ENCODE peak calls at places on chromosome 11, in six cellular contexts. One of them, this sample, is unnamed.

GRCh38 chr11:72592698-72593097 is 81.5 kb downstream of the PDE2A start:
- DNase-seq in kidney: no peak
- DNase-seq in GM10248: no peak
- DNase-seq in fibroblast of pulmonary artery: no peak
- DNase-seq in left ventricle myocardium inferior: no peak
- DNase-seq in sigmoid colon: no peak
- DNase-seq in this sample: no peak

GRCh38 chr11:129323896-129324522 is 51.6 kb upstream of the BARX2 start:
- DNase-seq in kidney: no peak
- DNase-seq in GM10248: no peak
- DNase-seq in fibroblast of pulmonary artery: peak
- DNase-seq in left ventricle myocardium inferior: no peak
- DNase-seq in sigmoid colon: peak
- DNase-seq in this sample: no peak

GRCh38 chr11:60265373-60266214 is 14.9 kb upstream of the MS4A4A start:
- DNase-seq in kidney: no peak
- DNase-seq in GM10248: peak
- DNase-seq in fibroblast of pulmonary artery: peak
- DNase-seq in left ventricle myocardium inferior: no peak
- DNase-seq in sigmoid colon: no peak
- DNase-seq in this sample: no peak

GRCh38 chr11:77558380-77558779 is 31.4 kb upstream of the AQP11 start:
- DNase-seq in kidney: no peak
- DNase-seq in GM10248: no peak
- DNase-seq in fibroblast of pulmonary artery: no peak
- DNase-seq in left ventricle myocardium inferior: no peak
- DNase-seq in sigmoid colon: no peak
- DNase-seq in this sample: no peak

GRCh38 chr11:2446590-2447252 is 1.9 kb downstream of the KCNQ1 start:
- DNase-seq in kidney: peak
- DNase-seq in GM10248: no peak
- DNase-seq in fibroblast of pulmonary artery: no peak
- DNase-seq in left ventricle myocardium inferior: no peak
- DNase-seq in sigmoid colon: no peak
- DNase-seq in this sample: no peak

GRCh38 chr11:35163707-35164496 is 24.9 kb downstream of the CD44 start:
- DNase-seq in kidney: no peak
- DNase-seq in GM10248: no peak
- DNase-seq in fibroblast of pulmonary artery: no peak
- DNase-seq in left ventricle myocardium inferior: no peak
- DNase-seq in sigmoid colon: no peak
- DNase-seq in this sample: no peak

GRCh38 chr11:40841231-40841630 is 618.2 kb downstream of the LRRC4C start:
- DNase-seq in kidney: no peak
- DNase-seq in GM10248: no peak
- DNase-seq in fibroblast of pulmonary artery: no peak
- DNase-seq in left ventricle myocardium inferior: no peak
- DNase-seq in sigmoid colon: no peak
- DNase-seq in this sample: no peak

GRCh38 chr11:112806876-112807275 is 154.3 kb upstream of the NCAM1 start:
- DNase-seq in kidney: no peak
- DNase-seq in GM10248: no peak
- DNase-seq in fibroblast of pulmonary artery: no peak
- DNase-seq in left ventricle myocardium inferior: no peak
- DNase-seq in sigmoid colon: no peak
- DNase-seq in this sample: peak

GRCh38 chr11:67486481-67487195 is 3.8 kb downstream of the AIP start:
- DNase-seq in kidney: peak
- DNase-seq in GM10248: peak
- DNase-seq in fibroblast of pulmonary artery: no peak
- DNase-seq in left ventricle myocardium inferior: no peak
- DNase-seq in sigmoid colon: no peak
- DNase-seq in this sample: no peak

GRCh38 chr11:103673773-103674172 is 362.7 kb upstream of the DDI1 start:
- DNase-seq in kidney: no peak
- DNase-seq in GM10248: no peak
- DNase-seq in fibroblast of pulmonary artery: peak
- DNase-seq in left ventricle myocardium inferior: no peak
- DNase-seq in sigmoid colon: no peak
- DNase-seq in this sample: no peak

GRCh38 chr11:15920856-15921629 is 435.3 kb downstream of the SOX6 start:
- DNase-seq in kidney: no peak
- DNase-seq in GM10248: no peak
- DNase-seq in fibroblast of pulmonary artery: peak
- DNase-seq in left ventricle myocardium inferior: peak
- DNase-seq in sigmoid colon: no peak
- DNase-seq in this sample: no peak

GRCh38 chr11:61697093-61697492 is 16.9 kb downstream of the DAGLA start:
- DNase-seq in kidney: peak
- DNase-seq in GM10248: no peak
- DNase-seq in fibroblast of pulmonary artery: no peak
- DNase-seq in left ventricle myocardium inferior: no peak
- DNase-seq in sigmoid colon: no peak
- DNase-seq in this sample: no peak

GRCh38 chr11:106399075-106399500 is 321.6 kb downstream of the AASDHPPT start:
- DNase-seq in kidney: peak
- DNase-seq in GM10248: no peak
- DNase-seq in fibroblast of pulmonary artery: peak
- DNase-seq in left ventricle myocardium inferior: no peak
- DNase-seq in sigmoid colon: no peak
- DNase-seq in this sample: no peak

GRCh38 chr11:14202263-14203173 is 156.5 kb downstream of the RRAS2 start:
- DNase-seq in kidney: no peak
- DNase-seq in GM10248: peak
- DNase-seq in fibroblast of pulmonary artery: no peak
- DNase-seq in left ventricle myocardium inferior: no peak
- DNase-seq in sigmoid colon: no peak
- DNase-seq in this sample: no peak

GRCh38 chr11:8219257-8220021 is 44.2 kb downstream of the LMO1 start:
- DNase-seq in kidney: peak
- DNase-seq in GM10248: peak
- DNase-seq in fibroblast of pulmonary artery: peak
- DNase-seq in left ventricle myocardium inferior: no peak
- DNase-seq in sigmoid colon: no peak
- DNase-seq in this sample: no peak

GRCh38 chr11:46281374-46281831 is 3.9 kb downstream of the CREB3L1 start:
- DNase-seq in kidney: peak
- DNase-seq in GM10248: no peak
- DNase-seq in fibroblast of pulmonary artery: peak
- DNase-seq in left ventricle myocardium inferior: no peak
- DNase-seq in sigmoid colon: peak
- DNase-seq in this sample: no peak

GRCh38 chr11:36793542-36793926 is 195.5 kb upstream of the RAG2 start:
- DNase-seq in kidney: no peak
- DNase-seq in GM10248: no peak
- DNase-seq in fibroblast of pulmonary artery: no peak
- DNase-seq in left ventricle myocardium inferior: no peak
- DNase-seq in sigmoid colon: no peak
- DNase-seq in this sample: no peak
- TF ChIP-seq CTCF in kidney: no peak
- TF ChIP-seq CTCF in GM10248: no peak
- TF ChIP-seq CTCF in fibroblast of pulmonary artery: peak
- TF ChIP-seq CTCF in left ventricle myocardium inferior: no peak
- TF ChIP-seq CTCF in sigmoid colon: no peak
- TF ChIP-seq CTCF in this sample: no peak

DNA sequence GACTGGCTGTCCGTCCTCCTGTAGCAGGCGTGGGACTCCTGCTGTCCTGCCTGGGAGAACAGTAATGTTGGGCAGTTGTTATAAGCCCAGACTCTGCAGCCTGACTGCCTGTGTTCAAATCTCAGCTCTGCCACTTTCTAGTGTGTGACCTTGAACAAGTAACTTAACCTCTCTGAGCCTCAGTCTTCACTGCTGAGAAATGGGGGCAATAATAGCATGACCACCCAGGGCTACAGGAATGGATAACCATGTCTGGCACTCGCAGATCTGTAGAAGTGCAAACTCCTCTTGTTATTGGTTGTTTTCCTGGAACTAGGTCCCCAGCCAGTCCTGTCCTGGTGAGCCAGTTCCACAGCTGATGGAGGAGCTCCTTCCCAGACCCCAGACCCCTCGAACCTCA is 69.7 kb downstream of the TP53I11 start:
- DNase-seq in kidney: no peak
- DNase-seq in GM10248: no peak
- DNase-seq in fibroblast of pulmonary artery: no peak
- DNase-seq in left ventricle myocardium inferior: no peak
- DNase-seq in sigmoid colon: no peak
- DNase-seq in this sample: no peak
- TF ChIP-seq CTCF in kidney: no peak
- TF ChIP-seq CTCF in GM10248: no peak
- TF ChIP-seq CTCF in fibroblast of pulmonary artery: no peak
- TF ChIP-seq CTCF in left ventricle myocardium inferior: no peak
- TF ChIP-seq CTCF in sigmoid colon: no peak
- TF ChIP-seq CTCF in this sample: no peak

GRCh38 chr11:118401151-118401879 is at the start of gene ATP5MG:
- DNase-seq in kidney: peak
- DNase-seq in GM10248: peak
- DNase-seq in fibroblast of pulmonary artery: peak
- DNase-seq in left ventricle myocardium inferior: peak
- DNase-seq in sigmoid colon: peak
- DNase-seq in this sample: peak
- TF ChIP-seq CTCF in kidney: peak
- TF ChIP-seq CTCF in GM10248: no peak
- TF ChIP-seq CTCF in fibroblast of pulmonary artery: no peak
- TF ChIP-seq CTCF in left ventricle myocardium inferior: peak
- TF ChIP-seq CTCF in sigmoid colon: peak
- TF ChIP-seq CTCF in this sample: no peak

DNA sequence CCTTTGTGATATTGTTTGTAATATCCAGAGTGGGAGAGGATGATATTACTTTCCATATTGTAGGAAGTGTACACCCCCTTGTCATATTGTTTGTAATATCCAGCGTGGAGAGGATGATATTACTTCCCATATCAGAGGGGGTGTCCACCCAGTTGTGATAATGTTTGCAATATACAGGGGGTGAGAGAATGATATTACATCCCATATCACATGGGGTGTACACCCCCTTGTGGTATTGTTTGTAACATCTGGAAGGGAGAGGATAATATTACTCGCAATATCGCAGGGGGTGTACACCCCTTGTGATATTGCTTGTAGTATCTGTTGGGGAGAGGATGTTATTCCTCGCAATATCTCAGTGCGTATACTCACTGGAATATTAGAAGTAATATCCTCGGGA is 61.5 kb downstream of the PRSS23 start:
- DNase-seq in kidney: no peak
- DNase-seq in GM10248: no peak
- DNase-seq in fibroblast of pulmonary artery: no peak
- DNase-seq in left ventricle myocardium inferior: no peak
- DNase-seq in sigmoid colon: no peak
- DNase-seq in this sample: no peak
- TF ChIP-seq CTCF in kidney: no peak
- TF ChIP-seq CTCF in GM10248: no peak
- TF ChIP-seq CTCF in fibroblast of pulmonary artery: no peak
- TF ChIP-seq CTCF in left ventricle myocardium inferior: no peak
- TF ChIP-seq CTCF in sigmoid colon: no peak
- TF ChIP-seq CTCF in this sample: no peak

DNA sequence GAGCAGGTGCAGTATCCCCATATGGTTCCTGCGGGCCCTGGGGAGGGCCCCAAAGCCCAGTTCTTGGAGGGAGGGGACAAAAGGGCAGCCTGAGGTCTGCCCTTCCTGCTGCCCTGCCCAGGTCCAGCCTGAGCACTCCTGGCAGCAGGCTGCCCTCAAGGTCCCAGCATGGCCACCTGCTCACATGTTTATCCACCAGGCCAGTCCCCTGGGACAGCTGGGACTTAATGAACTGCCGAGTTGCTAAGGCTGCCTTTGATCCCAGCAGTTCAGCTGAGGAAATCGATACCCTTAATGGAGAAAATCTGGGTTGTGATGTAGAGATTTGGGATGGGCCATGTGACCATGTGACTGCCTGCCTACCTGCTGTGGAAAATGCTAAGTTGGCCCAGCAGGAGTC is 146.2 kb downstream of the TRIM29 start:
- DNase-seq in kidney: peak
- DNase-seq in GM10248: no peak
- DNase-seq in fibroblast of pulmonary artery: no peak
- DNase-seq in left ventricle myocardium inferior: no peak
- DNase-seq in sigmoid colon: no peak
- DNase-seq in this sample: no peak
- TF ChIP-seq CTCF in kidney: no peak
- TF ChIP-seq CTCF in GM10248: no peak
- TF ChIP-seq CTCF in fibroblast of pulmonary artery: no peak
- TF ChIP-seq CTCF in left ventricle myocardium inferior: no peak
- TF ChIP-seq CTCF in sigmoid colon: no peak
- TF ChIP-seq CTCF in this sample: no peak

DNA sequence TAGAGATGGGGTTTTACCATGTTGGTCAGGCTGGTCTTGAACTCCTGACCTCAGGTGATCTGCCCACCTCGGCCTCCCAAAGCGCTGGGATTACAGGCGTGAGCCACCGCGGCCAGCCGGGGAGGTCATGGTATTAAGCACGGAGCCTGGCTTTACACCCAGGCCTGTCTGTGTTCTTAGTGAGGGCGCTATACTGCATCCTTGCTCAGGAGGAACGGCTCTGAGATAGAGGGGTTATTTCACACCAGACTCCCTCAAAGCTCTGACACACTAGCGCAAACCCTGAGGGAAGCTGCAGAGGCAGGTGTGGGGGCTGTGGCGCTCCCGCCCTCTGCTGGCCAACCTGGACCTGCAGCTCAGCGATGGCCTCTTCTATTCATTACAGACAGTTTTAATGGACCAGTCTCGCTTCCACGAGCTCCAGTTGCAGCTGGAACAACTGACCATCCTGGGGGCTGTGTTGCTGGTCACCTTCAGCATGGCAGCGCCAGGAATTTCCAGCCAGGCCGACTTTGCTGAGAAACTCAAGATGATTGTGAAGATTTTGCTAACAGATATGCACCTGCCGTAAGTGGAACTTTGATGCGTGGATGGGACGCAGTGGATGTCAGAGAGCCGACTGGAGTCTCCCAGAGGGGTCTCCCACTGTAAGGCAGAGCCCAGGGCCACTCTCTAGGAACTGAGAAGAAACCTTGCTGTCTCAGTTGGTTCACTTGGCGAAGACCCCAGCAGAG is 26.2 kb downstream of the TCP11L1 start:
- DNase-seq in kidney: peak
- DNase-seq in GM10248: peak
- DNase-seq in fibroblast of pulmonary artery: peak
- DNase-seq in left ventricle myocardium inferior: peak
- DNase-seq in sigmoid colon: peak
- DNase-seq in this sample: peak
- TF ChIP-seq CTCF in kidney: peak
- TF ChIP-seq CTCF in GM10248: peak
- TF ChIP-seq CTCF in fibroblast of pulmonary artery: peak
- TF ChIP-seq CTCF in left ventricle myocardium inferior: peak
- TF ChIP-seq CTCF in sigmoid colon: peak
- TF ChIP-seq CTCF in this sample: peak

This sample was measured in mesothelial cell of epicardium.